ENCODE peak calls at places on chromosome 1, in six cellular contexts. F is body of pancreas, I is H54, Z is A549, S is breast epithelium, P is H1. B is an unnamed sample.

GRCh38 chr1:184636156-184636448 is 118.6 kb downstream of the EDEM3 start:
- DNase-seq in F (no peak), I (no peak), Z (no peak), S (no peak), P (no peak), B (no peak)

GRCh38 chr1:200253774-200254495 is 155.9 kb downstream of the ZNF281 start:
- DNase-seq in F (no peak), I (no peak), Z (no peak), S (no peak), P (no peak), B (no peak)

GRCh38 chr1:52552236-52552504 is 722 bp downstream of the TUT4 start:
- DNase-seq in F (peak; percentile 37), I (no peak), Z (peak; percentile 15), S (peak; percentile 27), P (no peak), B (peak; percentile 21)

GRCh38 chr1:9078035-9078948 is 8.9 kb upstream of the SLC2A5 start:
- DNase-seq in F (no peak), I (no peak), Z (no peak), S (no peak), P (no peak), B (no peak)

GRCh38 chr1:205013683-205014367 is 29.2 kb upstream of the CNTN2 start:
- DNase-seq in F (no peak), I (no peak), Z (no peak), S (peak; percentile 45), P (no peak), B (no peak)

GRCh38 chr1:179241716-179242115 is 12.2 kb upstream of the ABL2 start:
- DNase-seq in F (no peak), I (no peak), Z (no peak), S (no peak), P (no peak), B (no peak)

GRCh38 chr1:164637461-164638375 is 78.7 kb downstream of the PBX1 start:
- DNase-seq in F (peak; percentile 83), I (peak; percentile 65), Z (peak; percentile 67), S (peak; percentile 56), P (no peak), B (no peak)

GRCh38 chr1:2988256-2988655 is 33.0 kb upstream of the ACTRT2 start:
- DNase-seq in F (no peak), I (no peak), Z (no peak), S (no peak), P (no peak), B (no peak)

GRCh38 chr1:94543003-94543402 is 1.4 kb upstream of the F3 start:
- DNase-seq in F (no peak), I (no peak), Z (no peak), S (no peak), P (no peak), B (no peak)

DNA sequence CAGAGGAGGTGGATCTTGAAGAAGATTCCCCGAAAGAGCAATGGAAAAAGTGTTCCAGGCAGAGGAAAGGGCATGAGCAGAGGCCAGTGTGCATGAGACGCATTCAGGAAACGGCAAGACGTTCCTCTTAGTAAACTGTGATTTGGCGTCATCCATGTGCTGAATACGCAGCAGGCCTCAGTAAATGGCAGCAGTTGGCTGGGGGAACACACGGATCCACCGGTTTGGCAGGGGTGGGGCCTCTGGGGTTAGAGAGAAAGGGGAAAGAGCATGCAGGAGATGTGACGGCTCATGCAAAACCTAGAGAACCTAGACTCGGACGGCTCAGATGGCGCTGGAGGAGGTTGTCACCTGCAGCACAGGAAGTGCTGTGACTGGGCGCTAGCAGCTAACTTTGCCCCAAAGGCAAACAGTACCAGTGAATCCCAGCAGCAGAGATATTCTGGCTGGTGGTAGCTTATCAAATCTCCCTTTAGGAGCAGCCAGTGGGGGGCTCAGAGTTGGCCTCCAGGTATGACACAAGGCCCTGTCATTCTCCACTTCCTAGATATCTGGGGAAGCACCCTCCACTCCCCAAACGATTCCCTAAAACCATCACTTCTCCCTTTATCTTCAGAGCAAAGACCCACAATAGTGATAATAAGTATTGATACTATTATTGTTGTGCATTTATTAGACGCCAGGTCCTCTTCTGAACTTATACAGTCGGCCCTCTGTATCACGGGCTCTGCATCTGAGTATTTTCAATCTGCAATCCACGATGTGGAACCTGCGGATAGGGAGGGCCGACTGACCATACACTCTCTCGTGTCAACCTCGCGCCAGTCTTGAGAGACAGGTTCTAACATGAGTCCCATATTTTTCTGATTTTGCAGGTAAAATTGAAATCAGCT is 7.6 kb downstream of the LAPTM5 start:
- DNase-seq in F (no peak), I (no peak), Z (no peak), S (no peak), P (no peak), B (no peak)
- TF ChIP-seq POLR2A in F (no peak), I (no peak), Z (no peak), S (no peak), P (no peak), B (peak; percentile 69)

DNA sequence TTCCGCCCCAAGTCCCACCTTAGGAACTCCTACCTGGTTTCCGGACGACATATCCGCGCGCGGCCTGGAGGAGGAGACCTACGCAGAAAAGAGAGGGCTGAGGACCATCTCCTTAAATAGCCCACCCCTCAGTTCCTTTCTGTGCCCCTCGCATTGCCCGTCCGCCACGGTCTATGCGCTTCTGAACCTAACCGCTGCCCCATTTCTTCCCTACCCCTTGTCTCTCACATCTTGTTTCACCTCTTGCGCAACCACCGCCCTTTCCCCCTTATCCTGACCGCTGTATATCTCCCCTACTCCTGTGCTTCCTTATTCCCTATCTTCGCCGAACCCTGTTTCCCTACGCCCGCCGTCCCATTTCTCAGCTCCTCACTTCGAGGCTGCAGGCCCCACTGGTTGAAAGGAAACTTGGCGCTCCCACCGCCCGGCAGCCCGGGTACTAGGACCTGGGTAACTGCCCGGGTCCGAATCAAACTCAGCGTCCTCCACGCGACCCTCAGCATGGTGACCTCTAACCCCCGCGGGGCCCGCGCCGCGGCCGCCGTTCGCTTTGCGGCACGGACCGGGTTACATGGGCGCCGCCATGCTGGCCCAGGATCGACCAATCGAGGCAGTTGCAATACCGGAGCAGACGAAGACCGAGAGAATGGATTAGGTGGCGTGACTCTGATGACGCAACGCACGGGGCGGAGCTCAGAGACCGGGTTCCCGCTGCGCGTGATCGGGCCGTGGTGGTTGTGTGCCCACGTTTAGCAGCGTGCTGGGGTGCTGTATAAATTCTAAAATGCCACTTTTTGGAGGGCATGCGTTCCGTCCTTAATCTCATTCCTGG is at the start of gene MRPS15:
- DNase-seq in F (peak; percentile 96), I (peak; percentile 75), Z (peak; percentile 69), S (peak; percentile 94), P (peak; percentile 74), B (peak; percentile 87)
- TF ChIP-seq POLR2A in F (peak; percentile 66), I (peak; percentile 84), Z (peak; percentile 83), S (peak; percentile 89), P (peak; percentile 36), B (peak; percentile 87)

GRCh38 chr1:113966013-113966412 is 13.3 kb upstream of the OLFML3 start:
- DNase-seq in F (no peak), I (no peak), Z (no peak), S (no peak), P (no peak), B (no peak)

GRCh38 chr1:113958691-113959090 is 20.6 kb upstream of the OLFML3 start:
- DNase-seq in F (no peak), I (no peak), Z (no peak), S (no peak), P (no peak), B (no peak)

GRCh38 chr1:113963281-113963906 is 15.9 kb upstream of the OLFML3 start:
- DNase-seq in F (no peak), I (no peak), Z (no peak), S (no peak), P (no peak), B (no peak)
- TF ChIP-seq POLR2A in F (no peak), I (no peak), Z (no peak), S (no peak), P (no peak), B (no peak)

GRCh38 chr1:64867266-64867665 is 99.1 kb downstream of the JAK1 start:
- DNase-seq in F (no peak), I (no peak), Z (no peak), S (no peak), P (no peak), B (no peak)
- TF ChIP-seq POLR2A in F (no peak), I (no peak), Z (no peak), S (no peak), P (no peak), B (no peak)